ENCODE peak calls at places on chromosomes 2 and 18, in five cellular contexts. W is A549; G is cardiac fibroblast; V is naive thymus-derived CD8-positive, alpha-beta T cell; F is prostate gland. E is an unnamed sample.

GRCh38 chr2:9261231-9261883 is 54.7 kb downstream of the ASAP2 start:
- DNase-seq in W (no peak), G (peak; percentile 90), V (no peak), F (no peak), E (peak; percentile 83)

GRCh38 chr18:46712406-46712805 is 44.4 kb downstream of the ST8SIA5 start:
- DNase-seq in W (no peak), G (peak; percentile 9), V (no peak), F (no peak), E (peak; percentile 5)

GRCh38 chr2:111668274-111668616 is 215.7 kb downstream of the ANAPC1 start:
- DNase-seq in W (no peak), G (no peak), V (no peak), F (no peak), E (no peak)

GRCh38 chr2:205975082-205975949 is 110.7 kb downstream of the INO80D start:
- DNase-seq in W (peak; percentile 64), G (peak; percentile 53), V (no peak), F (peak; percentile 15), E (peak; percentile 22)

GRCh38 chr2:65204461-65205230 is 23.0 kb upstream of the ACTR2 start:
- DNase-seq in W (no peak), G (no peak), V (peak; percentile 16), F (no peak), E (no peak)

GRCh38 chr2:232652505-232652851 is 19.1 kb downstream of the EFHD1 start:
- DNase-seq in W (no peak), G (no peak), V (no peak), F (no peak), E (no peak)

GRCh38 chr2:60756097-60757087 is at the start of gene PAPOLG:
- DNase-seq in W (peak; percentile 92), G (peak; percentile 93), V (peak; percentile 92), F (peak; percentile 95), E (peak; percentile 90)

GRCh38 chr2:215486973-215487372 is 51.1 kb upstream of the FN1 start:
- DNase-seq in W (no peak), G (peak; percentile 39), V (no peak), F (no peak), E (peak; percentile 27)

GRCh38 chr2:183035298-183035953 is 2.8 kb downstream of the NCKAP1 start:
- DNase-seq in W (no peak), G (peak; percentile 58), V (no peak), F (no peak), E (peak; percentile 63)

GRCh38 chr2:39160982-39161381 is 40.1 kb upstream of the SOS1 start:
- DNase-seq in W (no peak), G (peak; percentile 54), V (no peak), F (no peak), E (no peak)